ENCODE peak calls at places on chromosomes 3 and 15, in five cellular contexts. W is H7, Z is astrocyte, D is H54, C is mammary epithelial cell. A is an unnamed sample.

GRCh38 chr15:69613182-69613581 is 160.6 kb downstream of the RPLP1 start:
- DNase-seq in D (no peak), Z (no peak), W (no peak), C (no peak), A (no peak)

GRCh38 chr3:134251731-134252391 is 1.2 kb upstream of the RYK start:
- DNase-seq in C (no peak), D (no peak), W (peak; percentile 48), Z (no peak), A (no peak)

GRCh38 chr3:193842029-193842782 is 249.2 kb downstream of the OPA1 start:
- DNase-seq in W (no peak), C (no peak), D (no peak), Z (no peak), A (no peak)

GRCh38 chr3:72571052-72571451 is 277.2 kb downstream of the SHQ1 start:
- DNase-seq in Z (no peak), W (no peak), D (no peak), C (no peak), A (no peak)

GRCh38 chr3:170228093-170228766 is 6.0 kb downstream of the PRKCI start:
- DNase-seq in W (no peak), D (no peak), C (peak; percentile 61), Z (peak; percentile 30), A (no peak)

GRCh38 chr3:39725321-39725720 is 84.1 kb upstream of the MYRIP start:
- DNase-seq in D (no peak), W (no peak), Z (no peak), C (no peak), A (no peak)

GRCh38 chr3:10437995-10438901 is 67.1 kb downstream of the ATP2B2 start:
- DNase-seq in Z (peak; percentile 90), W (no peak), D (peak; percentile 86), C (no peak), A (no peak)

GRCh38 chr3:66392512-66392911 is 108.3 kb downstream of the LRIG1 start:
- DNase-seq in Z (no peak), D (no peak), C (no peak), W (no peak), A (no peak)

GRCh38 chr3:195100903-195101591 is 169.9 kb downstream of the XXYLT1 start:
- DNase-seq in D (no peak), W (no peak), Z (no peak), C (no peak), A (no peak)

GRCh38 chr3:53716998-53717397 is 129.2 kb downstream of the CHDH start:
- DNase-seq in Z (no peak), D (no peak), C (no peak), W (no peak), A (no peak)

GRCh38 chr3:136621628-136622027 is 130.6 kb downstream of the STAG1 start:
- DNase-seq in C (peak; percentile 69), Z (peak; percentile 22), W (no peak), D (no peak), A (no peak)

GRCh38 chr3:134927596-134927995 is 132.5 kb downstream of the EPHB1 start:
- DNase-seq in C (no peak), W (no peak), Z (no peak), D (no peak), A (no peak)

A was measured in A549.